ENCODE peak calls at places on chromosomes 5 and 9, in seven cellular contexts. F is uterus; L is GM12878; R is right lobe of liver; H is Panc1; Z is CD8-positive, alpha-beta T cell; U is CD4-positive, alpha-beta memory T cell. K is an unnamed sample.

GRCh38 chr5:13662646-13663045 is 281.8 kb downstream of the DNAH5 start:
- DNase-seq in F (no peak), L (no peak), R (no peak), H (no peak), Z (no peak), U (no peak), K (no peak)

GRCh38 chr9:3434594-3434993 is 91.2 kb downstream of the RFX3 start:
- DNase-seq in F (no peak), L (no peak), R (no peak), H (no peak), Z (no peak), U (no peak), K (no peak)

GRCh38 chr5:79133657-79134451 is 22.2 kb downstream of the BHMT start:
- DNase-seq in F (peak; percentile 76), L (peak; percentile 24), R (no peak), H (peak; percentile 78), Z (peak; percentile 41), U (peak; percentile 50), K (peak; percentile 81)

GRCh38 chr5:41093803-41094202 is 22.7 kb upstream of the MROH2B start:
- DNase-seq in F (no peak), L (no peak), R (no peak), H (no peak), Z (no peak), U (no peak), K (no peak)

GRCh38 chr9:19233344-19233743 is 2.9 kb downstream of the DENND4C start:
- DNase-seq in F (no peak), L (no peak), R (no peak), H (no peak), Z (no peak), U (no peak), K (peak; percentile 8)

GRCh38 chr9:7011395-7012067 is 253.8 kb downstream of the KDM4C start:
- DNase-seq in F (no peak), L (peak; percentile 13), R (no peak), H (no peak), Z (no peak), U (peak; percentile 4), K (no peak)

GRCh38 chr5:78483809-78484521 is 123.5 kb downstream of the SCAMP1 start:
- DNase-seq in F (peak; percentile 32), L (peak; percentile 69), R (no peak), H (no peak), Z (no peak), U (no peak), K (peak; percentile 91)

GRCh38 chr5:73419414-73420390 is 28.9 kb downstream of the FOXD1 start:
- DNase-seq in F (no peak), L (no peak), R (no peak), H (no peak), Z (no peak), U (no peak), K (no peak)

GRCh38 chr9:35996358-35996970 is 38.5 kb upstream of the OR2S2 start:
- DNase-seq in F (no peak), L (no peak), R (no peak), H (no peak), Z (no peak), U (no peak), K (no peak)

GRCh38 chr9:116644099-116644688 is 42.9 kb upstream of the TRIM32 start:
- DNase-seq in F (no peak), L (no peak), R (no peak), H (no peak), Z (no peak), U (no peak), K (no peak)

GRCh38 chr5:125257057-125257970 is 510.9 kb upstream of the ZNF608 start:
- DNase-seq in F (no peak), L (no peak), R (no peak), H (no peak), Z (no peak), U (no peak), K (no peak)

GRCh38 chr9:114218264-114219120 is 63.2 kb downstream of the COL27A1 start:
- DNase-seq in F (no peak), L (no peak), R (no peak), H (no peak), Z (no peak), U (no peak), K (no peak)

GRCh38 chr5:40681351-40682311 is 1.9 kb downstream of the PTGER4 start:
- DNase-seq in F (peak; percentile 22), L (no peak), R (peak; percentile 68), H (no peak), Z (no peak), U (peak; percentile 41), K (no peak)

GRCh38 chr5:9423611-9424010 is 122.3 kb downstream of the SEMA5A start:
- DNase-seq in F (no peak), L (no peak), R (no peak), H (no peak), Z (no peak), U (no peak), K (no peak)

GRCh38 chr5:172736524-172737135 is 34.4 kb downstream of the DUSP1 start:
- DNase-seq in F (no peak), L (no peak), R (no peak), H (no peak), Z (no peak), U (no peak), K (no peak)

GRCh38 chr9:15355669-15356068 is 48.7 kb upstream of the TTC39B start:
- DNase-seq in F (no peak), L (no peak), R (no peak), H (no peak), Z (no peak), U (no peak), K (no peak)

GRCh38 chr5:75052461-75053285 is at the start of gene GCNT4:
- DNase-seq in F (peak; percentile 51), L (no peak), R (peak; percentile 71), H (no peak), Z (peak; percentile 37), U (peak; percentile 43), K (no peak)

GRCh38 chr9:121735065-121735791 is 83.8 kb downstream of the DAB2IP start:
- DNase-seq in F (no peak), L (no peak), R (no peak), H (no peak), Z (no peak), U (no peak), K (peak; percentile 72)

GRCh38 chr5:135241536-135241935 is 157.5 kb downstream of the MACROH2A1 start:
- DNase-seq in F (peak; percentile 7), L (no peak), R (no peak), H (no peak), Z (no peak), U (no peak), K (no peak)

GRCh38 chr5:149356391-149356790 is 1.5 kb upstream of the PCYOX1L start:
- DNase-seq in F (no peak), L (no peak), R (no peak), H (no peak), Z (no peak), U (no peak), K (no peak)

GRCh38 chr5:18744441-18744840 is 1110.2 kb downstream of the TAF11L14 start:
- DNase-seq in F (no peak), L (no peak), R (no peak), H (no peak), Z (no peak), U (no peak), K (no peak)

GRCh38 chr9:115978739-115979138 is 174.9 kb upstream of the PAPPA start:
- DNase-seq in F (no peak), L (no peak), R (no peak), H (no peak), Z (no peak), U (no peak), K (no peak)

GRCh38 chr5:52864376-52864775 is 76.7 kb downstream of the ITGA1 start:
- DNase-seq in F (no peak), L (no peak), R (no peak), H (no peak), Z (no peak), U (no peak), K (no peak)

GRCh38 chr5:181044093-181044599 is 4.1 kb downstream of the BTNL9 start:
- DNase-seq in F (no peak), L (no peak), R (peak; percentile 45), H (no peak), Z (no peak), U (no peak), K (peak; percentile 53)

GRCh38 chr9:83563360-83563759 is 25.2 kb upstream of the FRMD3 start:
- DNase-seq in F (no peak), L (no peak), R (no peak), H (no peak), Z (no peak), U (no peak), K (no peak)

GRCh38 chr9:137096785-137097546 is 10.2 kb downstream of the MAN1B1 start:
- DNase-seq in F (no peak), L (no peak), R (no peak), H (no peak), Z (no peak), U (no peak), K (no peak)
- H3K36me3 ChIP-seq in F (no peaks in the 10 kb centered on the region), L (peaks cover 31% of the 10 kb centered on the region), R (peaks cover 29% of the 10 kb centered on the region), H (no peaks in the 10 kb centered on the region), Z (peaks cover 35% of the 10 kb centered on the region), U (peaks cover 28% of the 10 kb centered on the region), K (peaks cover 65% of the 10 kb centered on the region)

GRCh38 chr5:153551537-153552079 is 61.1 kb downstream of the GRIA1 start:
- DNase-seq in F (no peak), L (no peak), R (no peak), H (no peak), Z (no peak), U (no peak), K (no peak)
- H3K27ac ChIP-seq in F (no peak overlapping the region), L (no peak overlapping the region), R (no peak overlapping the region), H (no peak overlapping the region), Z (no peak overlapping the region), U (no peak overlapping the region), K (no peak overlapping the region)

DNA sequence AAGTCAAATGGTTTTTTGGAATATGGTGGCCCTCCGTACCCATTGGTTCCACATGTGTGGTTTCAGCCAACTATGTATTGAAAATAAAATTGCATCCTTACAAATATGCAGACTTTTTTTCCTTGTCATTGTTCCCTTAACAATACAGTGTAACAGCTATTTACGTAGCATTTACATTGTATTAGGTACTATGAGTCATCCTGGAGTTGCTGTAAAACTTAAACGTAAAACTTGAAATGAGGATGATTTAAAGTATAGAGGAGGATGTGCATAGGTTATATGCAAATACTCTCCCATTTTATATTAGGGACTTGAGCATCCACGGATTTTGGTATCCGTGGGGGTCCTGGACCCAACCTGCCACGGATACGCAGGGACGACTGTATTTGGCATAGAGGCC is 16.3 kb downstream of the SDHA start:
- DNase-seq in F (no peak), L (no peak), R (no peak), H (no peak), Z (no peak), U (no peak), K (no peak)
- H3K36me3 ChIP-seq in F (no peaks in the 10 kb centered on the region), L (peaks cover 5% of the 10 kb centered on the region), R (peaks cover 72% of the 10 kb centered on the region), H (peaks cover 5% of the 10 kb centered on the region), Z (peaks cover 36% of the 10 kb centered on the region), U (peaks cover 34% of the 10 kb centered on the region), K (peaks cover 90% of the 10 kb centered on the region)

GRCh38 chr5:123771715-123772114 is 259.7 kb downstream of the CSNK1G3 start:
- DNase-seq in F (no peak), L (no peak), R (no peak), H (no peak), Z (no peak), U (no peak), K (no peak)

GRCh38 chr5:123778641-123779040 is 266.7 kb downstream of the CSNK1G3 start:
- DNase-seq in F (no peak), L (no peak), R (no peak), H (no peak), Z (no peak), U (no peak), K (no peak)

DNA sequence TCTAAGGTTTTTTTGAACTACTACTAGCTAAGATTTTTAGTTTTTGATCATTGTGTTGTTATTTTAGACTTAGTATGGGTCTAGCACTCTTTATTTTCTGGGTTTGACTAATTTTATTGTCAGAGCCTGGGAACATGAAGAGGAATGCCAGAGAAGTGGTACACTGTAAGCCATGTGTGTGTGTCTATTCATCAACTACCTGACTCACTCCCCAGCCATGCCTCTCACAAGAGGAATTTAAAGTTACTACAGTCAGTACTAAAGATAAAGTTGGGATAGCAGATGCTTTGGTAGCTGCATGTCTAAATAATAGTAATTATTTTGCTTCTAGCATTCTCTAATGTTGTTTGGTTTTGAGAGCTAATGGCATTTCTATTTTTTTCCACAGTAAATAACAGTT is 264.8 kb downstream of the CSNK1G3 start:
- DNase-seq in F (no peak), L (no peak), R (no peak), H (no peak), Z (no peak), U (no peak), K (no peak)
- H3K27ac ChIP-seq in F (no peak overlapping the region), L (no peak overlapping the region), R (no peak overlapping the region), H (no peak overlapping the region), Z (no peak overlapping the region), U (no peak overlapping the region), K (no peak overlapping the region)